ENCODE peak calls at places on chromosomes 12 and 14, in six cellular contexts. L is K562, Q is NB4, X is uterus, K is A549, B is lower leg skin. N is an unnamed sample.

GRCh38 chr12:109875572-109876131 is 4.7 kb downstream of the GLTP start:
- DNase-seq in L (no peak), Q (no peak), X (no peak), K (no peak), B (no peak), N (no peak)

GRCh38 chr14:71400821-71401447 is 493.7 kb downstream of the PCNX1 start:
- DNase-seq in L (no peak), Q (no peak), X (no peak), K (no peak), B (no peak), N (no peak)

GRCh38 chr12:1939316-1939715 is 20.9 kb upstream of the CACNA2D4 start:
- DNase-seq in L (no peak), Q (no peak), X (no peak), K (no peak), B (no peak), N (no peak)

GRCh38 chr12:67269632-67270578 is 747 bp downstream of the CAND1 start:
- DNase-seq in L (peak; percentile 55), Q (peak; percentile 60), X (peak; percentile 54), K (peak; percentile 46), B (no peak), N (peak; percentile 75)

GRCh38 chr12:109126781-109127180 is 10.4 kb downstream of the ACACB start:
- DNase-seq in L (no peak), Q (no peak), X (no peak), K (no peak), B (no peak), N (no peak)

GRCh38 chr12:113815031-113815430 is 151.1 kb downstream of the RBM19 start:
- DNase-seq in L (no peak), Q (no peak), X (no peak), K (no peak), B (no peak), N (no peak)

GRCh38 chr12:108099778-108100177 is 29.3 kb upstream of the WSCD2 start:
- DNase-seq in L (no peak), Q (no peak), X (no peak), K (no peak), B (peak; percentile 24), N (peak; percentile 75)

GRCh38 chr14:21494902-21495762 is 16.0 kb downstream of the METTL3 start:
- DNase-seq in L (no peak), Q (peak; percentile 19), X (no peak), K (no peak), B (no peak), N (no peak)

DNA sequence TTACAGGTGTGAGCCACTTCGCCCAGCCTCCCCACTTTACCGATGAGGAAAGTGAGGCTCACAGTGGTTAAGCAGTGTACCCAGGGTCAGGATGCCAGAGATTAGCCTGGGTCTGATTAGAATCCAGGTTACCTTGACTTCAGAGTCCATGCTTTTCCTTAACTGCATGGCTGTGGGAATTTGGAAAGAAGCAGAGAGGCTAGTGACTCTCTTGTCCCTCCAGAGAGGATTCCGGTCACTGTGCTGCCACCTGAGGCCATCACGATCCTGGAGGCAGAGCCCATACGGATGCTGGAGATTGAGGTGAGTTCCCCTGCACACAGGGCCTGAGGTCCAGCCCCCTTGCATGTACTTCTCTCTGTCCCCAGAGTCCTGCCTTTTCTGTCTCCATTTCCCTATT is 4.7 kb downstream of the REC8 start:
- DNase-seq in L (no peak), Q (no peak), X (no peak), K (no peak), B (no peak), N (no peak)
- TF ChIP-seq POLR2A in L (no peak), Q (no peak), X (no peak), K (no peak), B (no peak), N (no peak)

GRCh38 chr14:55579724-55580400 is at the start of gene KTN1:
- DNase-seq in L (peak; percentile 80), Q (peak; percentile 88), X (peak; percentile 68), K (peak; percentile 84), B (peak; percentile 58), N (peak; percentile 85)
- TF ChIP-seq POLR2A in L (peak; percentile 65), Q (peak; percentile 55), X (peak; percentile 73), K (peak; percentile 76), B (no peak), N (peak; percentile 47)

DNA sequence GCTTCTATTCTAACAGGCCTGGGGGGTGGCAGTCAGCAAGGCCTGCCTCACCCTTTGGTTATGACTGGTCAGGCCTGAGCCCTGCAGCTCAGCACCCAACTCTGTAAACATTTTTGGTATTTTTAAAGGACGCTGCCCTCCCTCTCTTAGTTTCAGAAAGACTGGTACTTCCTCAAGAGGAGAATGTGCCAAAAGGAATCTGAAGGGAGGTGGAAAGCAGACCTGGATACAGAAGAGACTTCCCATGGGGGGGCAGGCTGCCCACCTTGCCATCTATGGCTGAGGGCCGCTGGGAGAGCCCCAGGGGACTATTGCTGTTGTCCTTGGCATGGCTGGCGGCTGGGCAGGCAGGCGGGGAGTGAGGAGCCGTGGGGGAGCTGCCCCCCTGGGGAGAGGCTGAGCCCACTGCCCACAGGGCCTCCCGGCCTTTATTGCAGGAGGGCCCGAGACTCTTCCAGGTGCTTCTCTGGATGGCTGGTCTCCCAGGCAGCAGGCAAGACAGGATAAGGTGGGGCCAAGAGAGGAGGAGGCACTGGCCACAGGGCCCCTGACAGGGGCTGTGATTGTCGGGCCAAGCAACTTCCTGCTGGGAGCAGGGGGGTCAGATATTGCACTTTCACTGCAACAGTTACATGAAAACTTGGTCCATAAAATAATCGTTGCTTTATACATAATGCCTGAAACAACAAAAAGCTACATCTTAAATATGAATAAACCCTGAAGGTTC is 3.5 kb downstream of the ARL6IP4 start:
- DNase-seq in L (peak; percentile 49), Q (no peak), X (no peak), K (no peak), B (no peak), N (no peak)
- TF ChIP-seq POLR2A in L (no peak), Q (no peak), X (no peak), K (no peak), B (no peak), N (no peak)

DNA sequence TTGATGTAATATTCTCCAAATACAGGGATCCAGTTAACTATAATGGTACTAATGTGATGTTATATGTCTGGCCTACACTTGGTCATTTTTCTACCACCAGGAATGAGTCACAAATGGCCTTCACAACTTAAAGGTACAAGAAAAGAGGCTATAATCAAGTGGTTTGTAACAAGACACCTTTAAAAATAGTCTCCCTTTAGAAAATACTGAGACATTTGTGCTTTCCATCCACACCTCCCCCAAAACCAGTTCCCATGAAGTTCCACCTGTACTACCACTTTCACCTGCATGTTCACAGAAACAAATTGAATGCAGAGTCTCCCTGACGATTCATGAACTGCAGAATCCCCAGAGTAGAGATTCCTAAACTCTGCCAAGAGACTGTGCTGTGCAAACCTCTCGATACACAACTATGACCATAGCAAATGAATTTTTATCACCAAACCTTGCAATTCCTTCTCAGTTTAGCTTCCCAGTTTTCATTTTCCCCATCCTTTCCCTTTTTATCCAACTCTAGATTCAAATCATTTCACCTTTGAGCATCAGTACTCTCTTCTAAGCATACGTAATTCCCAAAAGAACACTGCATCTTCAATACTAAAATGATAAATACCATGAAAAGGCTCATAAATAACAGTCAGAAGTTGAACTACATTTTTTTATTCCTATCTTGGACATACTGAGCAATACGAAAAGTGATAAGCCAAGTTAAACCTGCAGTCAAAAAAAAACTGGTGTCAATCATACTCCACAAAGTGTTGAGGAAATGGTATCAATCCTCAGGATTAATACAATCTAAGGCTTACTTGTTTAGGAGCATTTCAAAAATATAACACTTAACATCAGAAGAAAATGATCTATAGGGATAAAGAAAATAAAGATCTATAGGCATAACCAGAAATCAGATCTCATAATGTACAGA is 5.8 kb downstream of the BTG1 start:
- DNase-seq in L (no peak), Q (no peak), X (no peak), K (no peak), B (no peak), N (no peak)
- TF ChIP-seq POLR2A in L (no peak), Q (no peak), X (no peak), K (no peak), B (no peak), N (no peak)

GRCh38 chr12:14275111-14275510 is 90.4 kb upstream of the ATF7IP start:
- DNase-seq in L (no peak), Q (no peak), X (no peak), K (no peak), B (no peak), N (no peak)
- TF ChIP-seq POLR2A in L (no peak), Q (no peak), X (no peak), K (no peak), B (no peak), N (no peak)

GRCh38 chr12:27220057-27220987 is 23.8 kb upstream of the STK38L start:
- DNase-seq in L (no peak), Q (no peak), X (no peak), K (no peak), B (no peak), N (no peak)
- TF ChIP-seq POLR2A in L (no peak), Q (no peak), X (no peak), K (no peak), B (no peak), N (no peak)

GRCh38 chr14:50045039-50045711 is 71.2 kb downstream of the VCPKMT start:
- DNase-seq in L (peak; percentile 48), Q (peak; percentile 91), X (peak; percentile 88), K (peak; percentile 59), B (peak; percentile 83), N (peak; percentile 63)
- TF ChIP-seq POLR2A in L (no peak), Q (peak; percentile 30), X (no peak), K (no peak), B (no peak), N (no peak)

N was measured in erythroblast.